ENCODE peak calls at places on chromosomes 4 and X, in four cellular contexts. B is cardiac muscle cell; Y is neural crest cell; X is CD4-positive, alpha-beta T cell. S is an unnamed sample.

GRCh38 chrX:105471597-105471996 is 251.1 kb upstream of the TEX13A start:
- DNase-seq in B (no peak), Y (no peak), X (no peak), S (no peak)

GRCh38 chr4:118410143-118410542 is 57.3 kb upstream of the PRSS12 start:
- DNase-seq in B (no peak), Y (no peak), X (no peak), S (no peak)

GRCh38 chrX:109889289-109890006 is 113.5 kb upstream of the TMEM164 start:
- DNase-seq in B (peak), Y (peak), X (no peak), S (no peak)

GRCh38 chr4:6362896-6363295 is 93.2 kb downstream of the WFS1 start:
- DNase-seq in B (peak), Y (peak), X (no peak), S (peak)

GRCh38 chr4:44651425-44651824 is at the start of gene YIPF7:
- DNase-seq in B (no peak), Y (no peak), X (no peak), S (no peak)

GRCh38 chrX:17744896-17745523 is 7.7 kb downstream of the SCML1 start:
- DNase-seq in B (no peak), Y (no peak), X (no peak), S (no peak)

GRCh38 chr4:146311238-146311970 is 97.1 kb downstream of the REELD1 start:
- DNase-seq in B (no peak), Y (no peak), X (no peak), S (no peak)

GRCh38 chr4:40553995-40554394 is 75.7 kb downstream of the RBM47 start:
- DNase-seq in B (no peak), Y (no peak), X (no peak), S (no peak)

GRCh38 chr4:7171191-7171900 is 21.0 kb upstream of the SORCS2 start:
- DNase-seq in B (no peak), Y (no peak), X (no peak), S (no peak)

GRCh38 chrX:43970528-43970927 is 2.7 kb downstream of the NDP start:
- DNase-seq in B (no peak), Y (no peak), X (no peak), S (no peak)

GRCh38 chrX:151151668-151152267 is 24.6 kb upstream of the GPR50 start:
- DNase-seq in B (peak), Y (no peak), X (peak), S (peak)

GRCh38 chr4:30068234-30068633 is 651.9 kb upstream of the PCDH7 start:
- DNase-seq in B (peak), Y (no peak), X (no peak), S (no peak)

GRCh38 chr4:26839534-26839951 is 21.1 kb upstream of the STIM2 start:
- DNase-seq in B (no peak), Y (no peak), X (no peak), S (no peak)

DNA sequence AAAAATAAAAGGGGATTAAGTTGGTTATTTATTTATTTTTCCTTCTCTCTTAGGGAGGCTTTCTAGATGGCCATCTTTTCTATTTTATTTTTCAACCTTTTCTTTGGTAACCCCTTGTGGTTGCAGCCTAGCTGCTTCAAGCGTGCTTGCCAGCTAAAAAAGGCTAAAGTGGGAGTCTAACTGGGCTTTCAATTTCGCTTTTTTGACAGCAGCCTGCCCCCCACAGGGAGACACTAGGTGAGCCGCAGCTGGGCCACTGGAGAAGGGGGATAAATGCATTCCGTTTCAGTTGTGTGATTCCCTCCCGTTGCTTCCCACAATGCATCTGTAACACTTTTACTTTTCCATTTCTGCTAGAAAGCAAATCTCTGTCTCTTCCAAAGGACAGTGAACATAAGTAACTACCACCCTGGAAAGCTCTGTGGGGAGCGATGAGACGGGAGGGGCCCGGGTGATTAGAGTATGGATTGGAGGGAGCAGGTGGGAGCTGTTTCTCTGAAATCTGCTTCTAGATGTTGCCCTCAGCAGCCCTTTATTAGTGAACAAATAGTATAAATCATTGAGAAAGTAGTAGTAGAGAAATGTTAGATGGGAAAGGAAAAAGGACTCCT is 86.2 kb upstream of the RAPGEF2 start:
- DNase-seq in B (peak), Y (peak), X (no peak), S (peak)
- TF ChIP-seq CTCF in B (peak), Y (no peak), X (no peak), S (peak)

GRCh38 chr4:99400831-99401230 is 34.3 kb downstream of the ADH7 start:
- DNase-seq in B (no peak), Y (no peak), X (no peak), S (no peak)

GRCh38 chr4:99403380-99404194 is 31.6 kb downstream of the ADH7 start:
- DNase-seq in B (no peak), Y (no peak), X (no peak), S (no peak)

GRCh38 chr4:99405433-99406115 is 29.6 kb downstream of the ADH7 start:
- DNase-seq in B (peak), Y (peak), X (peak), S (no peak)

GRCh38 chr4:99404595-99405287 is 30.4 kb downstream of the ADH7 start:
- DNase-seq in B (no peak), Y (no peak), X (no peak), S (peak)

GRCh38 chr4:99402765-99403164 is 32.4 kb downstream of the ADH7 start:
- DNase-seq in B (no peak), Y (no peak), X (no peak), S (no peak)
- TF ChIP-seq CTCF in B (no peak), Y (no peak), X (no peak), S (no peak)

GRCh38 chrX:71515039-71515398 is 17.9 kb upstream of the OGT start:
- DNase-seq in B (no peak), Y (no peak), X (no peak), S (no peak)
- TF ChIP-seq CTCF in B (no peak), Y (no peak), X (no peak), S (no peak)

GRCh38 chrX:154014429-154015380 is 5.0 kb downstream of the IRAK1 start:
- DNase-seq in B (no peak), Y (no peak), X (no peak), S (no peak)

GRCh38 chrX:154013001-154013421 is 6.7 kb downstream of the IRAK1 start:
- DNase-seq in B (no peak), Y (no peak), X (no peak), S (no peak)

GRCh38 chrX:154012336-154012991 is 7.2 kb downstream of the IRAK1 start:
- DNase-seq in B (no peak), Y (no peak), X (no peak), S (no peak)

GRCh38 chrX:154015581-154016264 is 4.0 kb downstream of the IRAK1 start:
- DNase-seq in B (no peak), Y (no peak), X (no peak), S (no peak)

GRCh38 chrX:154013614-154014360 is 5.9 kb downstream of the IRAK1 start:
- DNase-seq in B (peak), Y (peak), X (peak), S (peak)
- TF ChIP-seq CTCF in B (peak), Y (peak), X (peak), S (peak)

GRCh38 chr4:139514382-139515059 is 41.5 kb downstream of the SETD7 start:
- DNase-seq in B (no peak), Y (no peak), X (no peak), S (no peak)

GRCh38 chr4:139511320-139511719 is 44.7 kb downstream of the SETD7 start:
- DNase-seq in B (no peak), Y (no peak), X (no peak), S (no peak)

GRCh38 chr4:139506774-139507173 is 49.2 kb downstream of the SETD7 start:
- DNase-seq in B (no peak), Y (no peak), X (no peak), S (no peak)

GRCh38 chr4:139508581-139509237 is 47.3 kb downstream of the SETD7 start:
- DNase-seq in B (no peak), Y (no peak), X (no peak), S (no peak)

GRCh38 chr4:139509727-139510410 is 46.1 kb downstream of the SETD7 start:
- DNase-seq in B (peak), Y (no peak), X (no peak), S (no peak)
- TF ChIP-seq CTCF in B (peak), Y (peak), X (no peak), S (no peak)

GRCh38 chr4:87219648-87220093 is 747 bp downstream of the KLHL8 start:
- DNase-seq in B (peak), Y (peak), X (peak), S (peak)
- TF ChIP-seq CTCF in B (peak), Y (peak), X (no peak), S (peak)

GRCh38 chr4:16224669-16225068 is 1.6 kb downstream of the TAPT1 start:
- DNase-seq in B (no peak), Y (no peak), X (no peak), S (no peak)

GRCh38 chr4:16224264-16224663 is 2.0 kb downstream of the TAPT1 start:
- DNase-seq in B (no peak), Y (no peak), X (no peak), S (no peak)

GRCh38 chr4:16225139-16225538 is 1.1 kb downstream of the TAPT1 start:
- DNase-seq in B (no peak), Y (no peak), X (no peak), S (peak)

GRCh38 chr4:16225681-16225995 is 633 bp downstream of the TAPT1 start:
- DNase-seq in B (no peak), Y (no peak), X (no peak), S (no peak)

GRCh38 chr4:16222957-16223527 is 3.2 kb downstream of the TAPT1 start:
- DNase-seq in B (no peak), Y (no peak), X (no peak), S (no peak)
- TF ChIP-seq CTCF in B (no peak), Y (no peak), X (no peak), S (no peak)

DNA sequence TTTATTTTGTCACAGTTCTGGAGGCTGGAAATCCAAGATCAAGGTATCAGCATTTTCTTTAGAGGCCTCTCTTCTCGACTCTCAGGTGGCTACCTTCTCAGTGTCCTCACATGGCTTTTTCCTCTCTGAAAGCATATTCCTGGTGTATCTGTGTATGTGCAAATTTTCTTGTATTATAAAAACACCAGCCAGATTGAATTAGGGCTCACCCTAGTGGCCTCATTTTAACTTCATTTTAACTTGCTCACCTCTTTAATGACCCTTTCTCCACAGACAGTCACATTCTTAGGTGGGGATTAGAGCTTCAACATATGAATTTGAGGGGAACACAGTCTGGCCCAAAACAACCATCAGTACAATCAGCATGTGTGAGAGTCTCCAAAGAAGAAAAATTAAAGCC is 542.4 kb upstream of the FAM241A start:
- DNase-seq in B (no peak), Y (no peak), X (no peak), S (no peak)
- TF ChIP-seq CTCF in B (peak), Y (no peak), X (no peak), S (no peak)

S was measured in GM13976.